ENCODE peak calls at places on chromosomes 5 and 9, in six cellular contexts. One of them, this sample, is unnamed.

GRCh38 chr9:116515541-116515940 is 171.6 kb upstream of the TRIM32 start:
- DNase-seq in fibroblast of the aortic adventitia: no peak
- DNase-seq in stimulated activated CD4-positive, alpha-beta T cell treated with anti-CD3 and anti-CD28 coated beads, Interleukin-15, amount 100 ng/mL, for 48 hours: no peak
- DNase-seq in HuH-7: no peak
- DNase-seq in MCF 10A: no peak
- DNase-seq in epithelial cell of esophagus: no peak
- DNase-seq in this sample: no peak

GRCh38 chr5:132877466-132877865 is 4.0 kb downstream of the LEAP2 start:
- DNase-seq in fibroblast of the aortic adventitia: no peak
- DNase-seq in stimulated activated CD4-positive, alpha-beta T cell treated with anti-CD3 and anti-CD28 coated beads, Interleukin-15, amount 100 ng/mL, for 48 hours: no peak
- DNase-seq in HuH-7: no peak
- DNase-seq in MCF 10A: no peak
- DNase-seq in epithelial cell of esophagus: no peak
- DNase-seq in this sample: no peak

GRCh38 chr9:112852741-112853505 is 37.8 kb downstream of the SLC46A2 start:
- DNase-seq in fibroblast of the aortic adventitia: no peak
- DNase-seq in stimulated activated CD4-positive, alpha-beta T cell treated with anti-CD3 and anti-CD28 coated beads, Interleukin-15, amount 100 ng/mL, for 48 hours: no peak
- DNase-seq in HuH-7: no peak
- DNase-seq in MCF 10A: peak
- DNase-seq in epithelial cell of esophagus: peak
- DNase-seq in this sample: no peak

GRCh38 chr9:126290871-126291270 is 35.8 kb upstream of the MVB12B start:
- DNase-seq in fibroblast of the aortic adventitia: no peak
- DNase-seq in stimulated activated CD4-positive, alpha-beta T cell treated with anti-CD3 and anti-CD28 coated beads, Interleukin-15, amount 100 ng/mL, for 48 hours: no peak
- DNase-seq in HuH-7: no peak
- DNase-seq in MCF 10A: no peak
- DNase-seq in epithelial cell of esophagus: no peak
- DNase-seq in this sample: no peak

GRCh38 chr5:100856462-100856861 is 46.6 kb downstream of the ST8SIA4 start:
- DNase-seq in fibroblast of the aortic adventitia: no peak
- DNase-seq in stimulated activated CD4-positive, alpha-beta T cell treated with anti-CD3 and anti-CD28 coated beads, Interleukin-15, amount 100 ng/mL, for 48 hours: no peak
- DNase-seq in HuH-7: no peak
- DNase-seq in MCF 10A: no peak
- DNase-seq in epithelial cell of esophagus: no peak
- DNase-seq in this sample: peak

GRCh38 chr5:68368686-68369359 is 153.3 kb downstream of the PIK3R1 start:
- DNase-seq in fibroblast of the aortic adventitia: peak
- DNase-seq in stimulated activated CD4-positive, alpha-beta T cell treated with anti-CD3 and anti-CD28 coated beads, Interleukin-15, amount 100 ng/mL, for 48 hours: no peak
- DNase-seq in HuH-7: no peak
- DNase-seq in MCF 10A: peak
- DNase-seq in epithelial cell of esophagus: peak
- DNase-seq in this sample: peak

GRCh38 chr9:134054891-134055811 is 12.7 kb downstream of the BRD3 start:
- DNase-seq in fibroblast of the aortic adventitia: no peak
- DNase-seq in stimulated activated CD4-positive, alpha-beta T cell treated with anti-CD3 and anti-CD28 coated beads, Interleukin-15, amount 100 ng/mL, for 48 hours: no peak
- DNase-seq in HuH-7: no peak
- DNase-seq in MCF 10A: no peak
- DNase-seq in epithelial cell of esophagus: no peak
- DNase-seq in this sample: no peak

GRCh38 chr9:136614372-136614922 is 48.3 kb upstream of the EGFL7 start:
- DNase-seq in fibroblast of the aortic adventitia: peak
- DNase-seq in stimulated activated CD4-positive, alpha-beta T cell treated with anti-CD3 and anti-CD28 coated beads, Interleukin-15, amount 100 ng/mL, for 48 hours: no peak
- DNase-seq in HuH-7: no peak
- DNase-seq in MCF 10A: no peak
- DNase-seq in epithelial cell of esophagus: no peak
- DNase-seq in this sample: peak

GRCh38 chr5:173197375-173197891 is 37.6 kb downstream of the NKX2-5 start:
- DNase-seq in fibroblast of the aortic adventitia: no peak
- DNase-seq in stimulated activated CD4-positive, alpha-beta T cell treated with anti-CD3 and anti-CD28 coated beads, Interleukin-15, amount 100 ng/mL, for 48 hours: no peak
- DNase-seq in HuH-7: no peak
- DNase-seq in MCF 10A: no peak
- DNase-seq in epithelial cell of esophagus: no peak
- DNase-seq in this sample: no peak

GRCh38 chr9:78972303-78973002 is 599.3 kb upstream of the TLE4 start:
- DNase-seq in fibroblast of the aortic adventitia: no peak
- DNase-seq in stimulated activated CD4-positive, alpha-beta T cell treated with anti-CD3 and anti-CD28 coated beads, Interleukin-15, amount 100 ng/mL, for 48 hours: no peak
- DNase-seq in HuH-7: no peak
- DNase-seq in MCF 10A: no peak
- DNase-seq in epithelial cell of esophagus: no peak
- DNase-seq in this sample: no peak

GRCh38 chr5:10536511-10536910 is 27.4 kb upstream of the ANKRD33B start:
- DNase-seq in fibroblast of the aortic adventitia: no peak
- DNase-seq in stimulated activated CD4-positive, alpha-beta T cell treated with anti-CD3 and anti-CD28 coated beads, Interleukin-15, amount 100 ng/mL, for 48 hours: no peak
- DNase-seq in HuH-7: no peak
- DNase-seq in MCF 10A: no peak
- DNase-seq in epithelial cell of esophagus: no peak
- DNase-seq in this sample: no peak

GRCh38 chr5:90747175-90747574 is 188.6 kb downstream of the ADGRV1 start:
- DNase-seq in fibroblast of the aortic adventitia: no peak
- DNase-seq in stimulated activated CD4-positive, alpha-beta T cell treated with anti-CD3 and anti-CD28 coated beads, Interleukin-15, amount 100 ng/mL, for 48 hours: no peak
- DNase-seq in HuH-7: no peak
- DNase-seq in MCF 10A: no peak
- DNase-seq in epithelial cell of esophagus: peak
- DNase-seq in this sample: no peak

GRCh38 chr5:158020555-158021418 is 161.8 kb upstream of the CLINT1 start:
- DNase-seq in fibroblast of the aortic adventitia: no peak
- DNase-seq in stimulated activated CD4-positive, alpha-beta T cell treated with anti-CD3 and anti-CD28 coated beads, Interleukin-15, amount 100 ng/mL, for 48 hours: no peak
- DNase-seq in HuH-7: peak
- DNase-seq in MCF 10A: no peak
- DNase-seq in epithelial cell of esophagus: no peak
- DNase-seq in this sample: no peak

GRCh38 chr9:72362680-72363139 is 2.3 kb downstream of the ZFAND5 start:
- DNase-seq in fibroblast of the aortic adventitia: peak
- DNase-seq in stimulated activated CD4-positive, alpha-beta T cell treated with anti-CD3 and anti-CD28 coated beads, Interleukin-15, amount 100 ng/mL, for 48 hours: peak
- DNase-seq in HuH-7: peak
- DNase-seq in MCF 10A: peak
- DNase-seq in epithelial cell of esophagus: peak
- DNase-seq in this sample: peak

GRCh38 chr5:148911386-148911785 is 85.0 kb downstream of the ADRB2 start:
- DNase-seq in fibroblast of the aortic adventitia: no peak
- DNase-seq in stimulated activated CD4-positive, alpha-beta T cell treated with anti-CD3 and anti-CD28 coated beads, Interleukin-15, amount 100 ng/mL, for 48 hours: no peak
- DNase-seq in HuH-7: no peak
- DNase-seq in MCF 10A: peak
- DNase-seq in epithelial cell of esophagus: peak
- DNase-seq in this sample: no peak

GRCh38 chr9:124767830-124768229 is 3.3 kb downstream of the NR6A1 start:
- DNase-seq in fibroblast of the aortic adventitia: no peak
- DNase-seq in stimulated activated CD4-positive, alpha-beta T cell treated with anti-CD3 and anti-CD28 coated beads, Interleukin-15, amount 100 ng/mL, for 48 hours: no peak
- DNase-seq in HuH-7: no peak
- DNase-seq in MCF 10A: no peak
- DNase-seq in epithelial cell of esophagus: no peak
- DNase-seq in this sample: no peak

GRCh38 chr9:110828148-110828730 is 159.6 kb downstream of the MUSK start:
- DNase-seq in fibroblast of the aortic adventitia: peak
- DNase-seq in stimulated activated CD4-positive, alpha-beta T cell treated with anti-CD3 and anti-CD28 coated beads, Interleukin-15, amount 100 ng/mL, for 48 hours: no peak
- DNase-seq in HuH-7: no peak
- DNase-seq in MCF 10A: no peak
- DNase-seq in epithelial cell of esophagus: peak
- DNase-seq in this sample: peak

GRCh38 chr5:65018763-65019162 is 250.0 kb downstream of the CWC27 start:
- DNase-seq in fibroblast of the aortic adventitia: no peak
- DNase-seq in stimulated activated CD4-positive, alpha-beta T cell treated with anti-CD3 and anti-CD28 coated beads, Interleukin-15, amount 100 ng/mL, for 48 hours: no peak
- DNase-seq in HuH-7: no peak
- DNase-seq in MCF 10A: no peak
- DNase-seq in epithelial cell of esophagus: no peak
- DNase-seq in this sample: no peak

GRCh38 chr5:137754236-137754960 is at the start of gene HNRNPA0:
- DNase-seq in fibroblast of the aortic adventitia: peak
- DNase-seq in stimulated activated CD4-positive, alpha-beta T cell treated with anti-CD3 and anti-CD28 coated beads, Interleukin-15, amount 100 ng/mL, for 48 hours: peak
- DNase-seq in HuH-7: peak
- DNase-seq in MCF 10A: peak
- DNase-seq in epithelial cell of esophagus: peak
- DNase-seq in this sample: peak

GRCh38 chr9:121921444-121921843 is 171.7 kb downstream of the TTLL11 start:
- DNase-seq in fibroblast of the aortic adventitia: no peak
- DNase-seq in stimulated activated CD4-positive, alpha-beta T cell treated with anti-CD3 and anti-CD28 coated beads, Interleukin-15, amount 100 ng/mL, for 48 hours: no peak
- DNase-seq in HuH-7: no peak
- DNase-seq in MCF 10A: peak
- DNase-seq in epithelial cell of esophagus: no peak
- DNase-seq in this sample: no peak

GRCh38 chr5:3180610-3181009 is 415.0 kb upstream of the IRX1 start:
- DNase-seq in fibroblast of the aortic adventitia: no peak
- DNase-seq in stimulated activated CD4-positive, alpha-beta T cell treated with anti-CD3 and anti-CD28 coated beads, Interleukin-15, amount 100 ng/mL, for 48 hours: no peak
- DNase-seq in HuH-7: no peak
- DNase-seq in MCF 10A: no peak
- DNase-seq in epithelial cell of esophagus: no peak
- DNase-seq in this sample: no peak

GRCh38 chr5:89064054-89064453 is 181.1 kb upstream of the MEF2C start:
- DNase-seq in fibroblast of the aortic adventitia: no peak
- DNase-seq in stimulated activated CD4-positive, alpha-beta T cell treated with anti-CD3 and anti-CD28 coated beads, Interleukin-15, amount 100 ng/mL, for 48 hours: no peak
- DNase-seq in HuH-7: no peak
- DNase-seq in MCF 10A: no peak
- DNase-seq in epithelial cell of esophagus: no peak
- DNase-seq in this sample: no peak

GRCh38 chr9:35353731-35354365 is 136.1 kb upstream of the RUSC2 start:
- DNase-seq in fibroblast of the aortic adventitia: no peak
- DNase-seq in stimulated activated CD4-positive, alpha-beta T cell treated with anti-CD3 and anti-CD28 coated beads, Interleukin-15, amount 100 ng/mL, for 48 hours: no peak
- DNase-seq in HuH-7: no peak
- DNase-seq in MCF 10A: no peak
- DNase-seq in epithelial cell of esophagus: no peak
- DNase-seq in this sample: peak

GRCh38 chr9:123933401-123933800 is 3.5 kb upstream of the DENND1A start:
- DNase-seq in fibroblast of the aortic adventitia: peak
- DNase-seq in stimulated activated CD4-positive, alpha-beta T cell treated with anti-CD3 and anti-CD28 coated beads, Interleukin-15, amount 100 ng/mL, for 48 hours: no peak
- DNase-seq in HuH-7: no peak
- DNase-seq in MCF 10A: peak
- DNase-seq in epithelial cell of esophagus: peak
- DNase-seq in this sample: peak

GRCh38 chr9:136726118-136726517 is 13.7 kb downstream of the DIPK1B start:
- DNase-seq in fibroblast of the aortic adventitia: no peak
- DNase-seq in stimulated activated CD4-positive, alpha-beta T cell treated with anti-CD3 and anti-CD28 coated beads, Interleukin-15, amount 100 ng/mL, for 48 hours: no peak
- DNase-seq in HuH-7: no peak
- DNase-seq in MCF 10A: peak
- DNase-seq in epithelial cell of esophagus: no peak
- DNase-seq in this sample: no peak

GRCh38 chr9:19994296-19994695 is 205.5 kb upstream of the SLC24A2 start:
- DNase-seq in fibroblast of the aortic adventitia: no peak
- DNase-seq in stimulated activated CD4-positive, alpha-beta T cell treated with anti-CD3 and anti-CD28 coated beads, Interleukin-15, amount 100 ng/mL, for 48 hours: no peak
- DNase-seq in HuH-7: no peak
- DNase-seq in MCF 10A: peak
- DNase-seq in epithelial cell of esophagus: peak
- DNase-seq in this sample: peak

GRCh38 chr9:124306098-124306735 is 48.5 kb downstream of the NEK6 start:
- DNase-seq in fibroblast of the aortic adventitia: peak
- DNase-seq in stimulated activated CD4-positive, alpha-beta T cell treated with anti-CD3 and anti-CD28 coated beads, Interleukin-15, amount 100 ng/mL, for 48 hours: no peak
- DNase-seq in HuH-7: no peak
- DNase-seq in MCF 10A: peak
- DNase-seq in epithelial cell of esophagus: peak
- DNase-seq in this sample: peak

GRCh38 chr5:167582263-167582662 is 709.2 kb upstream of the WWC1 start:
- DNase-seq in fibroblast of the aortic adventitia: peak
- DNase-seq in stimulated activated CD4-positive, alpha-beta T cell treated with anti-CD3 and anti-CD28 coated beads, Interleukin-15, amount 100 ng/mL, for 48 hours: no peak
- DNase-seq in HuH-7: no peak
- DNase-seq in MCF 10A: peak
- DNase-seq in epithelial cell of esophagus: peak
- DNase-seq in this sample: peak

GRCh38 chr5:142634375-142635018 is 51.4 kb downstream of the FGF1 start:
- DNase-seq in fibroblast of the aortic adventitia: peak
- DNase-seq in stimulated activated CD4-positive, alpha-beta T cell treated with anti-CD3 and anti-CD28 coated beads, Interleukin-15, amount 100 ng/mL, for 48 hours: no peak
- DNase-seq in HuH-7: no peak
- DNase-seq in MCF 10A: no peak
- DNase-seq in epithelial cell of esophagus: no peak
- DNase-seq in this sample: peak

GRCh38 chr9:130701059-130702022 is 7.8 kb downstream of the EXOSC2 start:
- DNase-seq in fibroblast of the aortic adventitia: peak
- DNase-seq in stimulated activated CD4-positive, alpha-beta T cell treated with anti-CD3 and anti-CD28 coated beads, Interleukin-15, amount 100 ng/mL, for 48 hours: peak
- DNase-seq in HuH-7: peak
- DNase-seq in MCF 10A: peak
- DNase-seq in epithelial cell of esophagus: peak
- DNase-seq in this sample: peak

GRCh38 chr9:81656004-81656403 is 33.3 kb downstream of the TLE1 start:
- DNase-seq in fibroblast of the aortic adventitia: no peak
- DNase-seq in stimulated activated CD4-positive, alpha-beta T cell treated with anti-CD3 and anti-CD28 coated beads, Interleukin-15, amount 100 ng/mL, for 48 hours: no peak
- DNase-seq in HuH-7: no peak
- DNase-seq in MCF 10A: peak
- DNase-seq in epithelial cell of esophagus: no peak
- DNase-seq in this sample: no peak

GRCh38 chr5:116778015-116778414 is 203.4 kb upstream of the SEMA6A start:
- DNase-seq in fibroblast of the aortic adventitia: no peak
- DNase-seq in stimulated activated CD4-positive, alpha-beta T cell treated with anti-CD3 and anti-CD28 coated beads, Interleukin-15, amount 100 ng/mL, for 48 hours: no peak
- DNase-seq in HuH-7: no peak
- DNase-seq in MCF 10A: no peak
- DNase-seq in epithelial cell of esophagus: no peak
- DNase-seq in this sample: no peak

GRCh38 chr5:176816043-176816745 is 5.8 kb downstream of the UNC5A start:
- DNase-seq in fibroblast of the aortic adventitia: no peak
- DNase-seq in stimulated activated CD4-positive, alpha-beta T cell treated with anti-CD3 and anti-CD28 coated beads, Interleukin-15, amount 100 ng/mL, for 48 hours: no peak
- DNase-seq in HuH-7: no peak
- DNase-seq in MCF 10A: no peak
- DNase-seq in epithelial cell of esophagus: no peak
- DNase-seq in this sample: no peak

GRCh38 chr9:35840901-35841900 is 12.2 kb downstream of the TMEM8B start:
- DNase-seq in fibroblast of the aortic adventitia: no peak
- DNase-seq in stimulated activated CD4-positive, alpha-beta T cell treated with anti-CD3 and anti-CD28 coated beads, Interleukin-15, amount 100 ng/mL, for 48 hours: no peak
- DNase-seq in HuH-7: no peak
- DNase-seq in MCF 10A: no peak
- DNase-seq in epithelial cell of esophagus: no peak
- DNase-seq in this sample: no peak

GRCh38 chr5:99866740-99867139 is 668.4 kb upstream of the FAM174A start:
- DNase-seq in fibroblast of the aortic adventitia: no peak
- DNase-seq in stimulated activated CD4-positive, alpha-beta T cell treated with anti-CD3 and anti-CD28 coated beads, Interleukin-15, amount 100 ng/mL, for 48 hours: no peak
- DNase-seq in HuH-7: no peak
- DNase-seq in MCF 10A: no peak
- DNase-seq in epithelial cell of esophagus: no peak
- DNase-seq in this sample: no peak

This sample was measured in fibroblast of lung.